ENCODE peak calls at places on chromosomes 13 and 19, in four cellular contexts. V is HL-60, Y is H1, P is SK-N-SH. B is an unnamed sample.

GRCh38 chr13:21673592-21674270 is 2.9 kb downstream of the FGF9 start:
- DNase-seq in V (no peak), Y (no peak), P (peak; percentile 83), B (no peak)

GRCh38 chr13:53074119-53074518 is 45.5 kb downstream of the OLFM4 start:
- DNase-seq in V (no peak), Y (no peak), P (peak; percentile 61), B (no peak)

GRCh38 chr19:13850910-13851753 is 25.8 kb upstream of the NANOS3 start:
- DNase-seq in V (no peak), Y (no peak), P (peak; percentile 42), B (peak; percentile 91)

GRCh38 chr13:45447050-45447661 is 17.6 kb upstream of the COG3 start:
- DNase-seq in V (no peak), Y (no peak), P (no peak), B (peak; percentile 99)

GRCh38 chr19:31312004-31312403 is 37.2 kb downstream of the TSHZ3 start:
- DNase-seq in V (peak; percentile 79), Y (no peak), P (no peak), B (no peak)

GRCh38 chr19:17948474-17948966 is 15.7 kb downstream of the CCDC124 start:
- DNase-seq in V (no peak), Y (no peak), P (no peak), B (no peak)

GRCh38 chr19:900302-901111 is 7.2 kb downstream of the RNU6-9 start:
- DNase-seq in V (no peak), Y (no peak), P (peak; percentile 87), B (no peak)

GRCh38 chr19:13758795-13759194 is 5.5 kb upstream of the MRI1 start:
- DNase-seq in V (no peak), Y (no peak), P (no peak), B (no peak)

GRCh38 chr19:45001087-45001739 is at the start of gene RELB:
- DNase-seq in V (peak; percentile 89), Y (peak; percentile 47), P (peak; percentile 99), B (peak; percentile 73)

GRCh38 chr13:67100723-67101122 is 129.4 kb downstream of the PCDH9 start:
- DNase-seq in V (no peak), Y (no peak), P (no peak), B (no peak)

GRCh38 chr13:48230541-48230940 is 2.5 kb upstream of the ITM2B start:
- DNase-seq in V (no peak), Y (no peak), P (no peak), B (no peak)

GRCh38 chr13:98743377-98743776 is 9.1 kb downstream of the SLC15A1 start:
- DNase-seq in V (no peak), Y (no peak), P (no peak), B (no peak)

GRCh38 chr13:110683203-110683883 is 22.6 kb downstream of the CARS2 start:
- DNase-seq in V (peak; percentile 47), Y (no peak), P (no peak), B (peak; percentile 52)

GRCh38 chr13:29266261-29266660 is 329.2 kb downstream of the SLC7A1 start:
- DNase-seq in V (no peak), Y (no peak), P (no peak), B (no peak)

GRCh38 chr19:29841559-29842367 is 30.0 kb downstream of the CCNE1 start:
- DNase-seq in V (no peak), Y (no peak), P (peak; percentile 56), B (peak; percentile 91)

GRCh38 chr19:14432817-14433453 is at the start of gene PKN1:
- DNase-seq in V (no peak), Y (no peak), P (peak; percentile 95), B (no peak)

GRCh38 chr13:99948907-99949656 is 22.5 kb downstream of the ZIC5 start:
- DNase-seq in V (no peak), Y (no peak), P (no peak), B (no peak)

GRCh38 chr13:38417727-38418126 is 68.1 kb downstream of the UFM1 start:
- DNase-seq in V (peak; percentile 14), Y (no peak), P (peak; percentile 14), B (peak; percentile 8)

GRCh38 chr19:44677019-44677809 is 5.9 kb downstream of the CEACAM19 start:
- DNase-seq in V (peak; percentile 52), Y (no peak), P (peak; percentile 53), B (no peak)

GRCh38 chr19:23867895-23868294 is 46.8 kb upstream of the ZNF726 start:
- DNase-seq in V (no peak), Y (no peak), P (peak; percentile 8), B (no peak)

GRCh38 chr13:104580931-104581330 is 1514.7 kb upstream of the SLC10A2 start:
- DNase-seq in V (no peak), Y (no peak), P (no peak), B (no peak)

GRCh38 chr19:12938536-12939291 is at the start of gene CALR:
- DNase-seq in V (no peak), Y (no peak), P (no peak), B (no peak)

GRCh38 chr13:102312841-102313240 is 89.0 kb downstream of the FGF14 start:
- DNase-seq in V (no peak), Y (no peak), P (no peak), B (no peak)

GRCh38 chr19:1396019-1396767 is 5.1 kb downstream of the GAMT start:
- DNase-seq in V (no peak), Y (no peak), P (no peak), B (no peak)

GRCh38 chr19:34141036-34141435 is 31.3 kb upstream of the LSM14A start:
- DNase-seq in V (no peak), Y (no peak), P (no peak), B (no peak)

GRCh38 chr13:110565296-110565695 is 3.8 kb upstream of the RAB20 start:
- DNase-seq in V (no peak), Y (no peak), P (no peak), B (no peak)

GRCh38 chr13:43303040-43303729 is 279.8 kb downstream of the DNAJC15 start:
- DNase-seq in V (peak; percentile 3), Y (peak; percentile 38), P (peak; percentile 79), B (peak; percentile 12)

GRCh38 chr13:105426454-105426853 is 1109.0 kb downstream of the EFNB2 start:
- DNase-seq in V (no peak), Y (no peak), P (no peak), B (no peak)

GRCh38 chr13:57638147-57638890 is 6.8 kb downstream of the PCDH17 start:
- DNase-seq in V (no peak), Y (no peak), P (no peak), B (no peak)

GRCh38 chr13:70623260-70623659 is 515.0 kb upstream of the KLHL1 start:
- DNase-seq in V (no peak), Y (no peak), P (peak; percentile 12), B (no peak)
- TF ChIP-seq GABPA in V (no peak), Y (no peak), P (no peak), B (no peak)

GRCh38 chr13:94537740-94538630 is 58.0 kb downstream of the TGDS start:
- DNase-seq in V (no peak), Y (no peak), P (no peak), B (no peak)
- TF ChIP-seq GABPA in V (no peak), Y (no peak), P (no peak), B (no peak)

GRCh38 chr13:78764665-78765064 is 105.7 kb upstream of the OBI1 start:
- DNase-seq in V (no peak), Y (no peak), P (no peak), B (no peak)
- TF ChIP-seq GABPA in V (no peak), Y (no peak), P (no peak), B (no peak)

GRCh38 chr13:49498211-49498610 is 2.5 kb downstream of the PHF11 start:
- DNase-seq in V (no peak), Y (no peak), P (no peak), B (no peak)
- TF ChIP-seq GABPA in V (no peak), Y (no peak), P (no peak), B (no peak)

DNA sequence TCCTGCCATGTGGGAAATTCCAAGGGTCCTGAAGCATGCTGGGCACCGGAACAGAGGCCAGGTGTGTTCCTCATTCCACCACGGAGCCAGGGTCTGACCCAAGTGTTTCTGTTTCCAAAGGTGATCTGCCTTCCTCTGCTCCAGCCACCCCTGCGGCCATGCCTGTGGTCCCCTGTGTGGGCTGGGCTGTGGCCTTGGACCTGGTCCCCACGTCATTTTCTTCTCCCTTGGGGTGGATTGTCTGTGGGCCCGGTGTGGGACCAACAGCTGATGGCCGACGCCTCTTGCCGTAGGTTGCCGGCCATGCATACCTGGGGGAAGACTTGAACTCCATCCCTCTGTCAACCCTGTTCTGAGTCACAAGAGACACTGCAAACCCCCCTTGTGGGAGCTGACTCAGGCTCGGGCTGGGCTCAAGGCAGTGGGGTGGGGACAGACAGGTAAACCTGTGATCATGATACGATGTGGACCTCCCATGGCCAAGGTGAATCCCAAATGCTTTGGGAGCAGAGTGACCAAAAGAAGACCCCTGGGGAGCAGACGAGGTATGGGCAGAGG is 35.0 kb downstream of the ATP11A start:
- DNase-seq in V (no peak), Y (no peak), P (no peak), B (no peak)
- TF ChIP-seq GABPA in V (no peak), Y (no peak), P (no peak), B (no peak)

GRCh38 chr13:35794734-35795389 is 318.4 kb upstream of the MAB21L1 start:
- DNase-seq in V (no peak), Y (no peak), P (no peak), B (no peak)
- TF ChIP-seq GABPA in V (no peak), Y (no peak), P (no peak), B (no peak)

GRCh38 chr13:113668491-113668971 is 1.5 kb downstream of the GRK1 start:
- DNase-seq in V (no peak), Y (no peak), P (no peak), B (no peak)
- TF ChIP-seq GABPA in V (no peak), Y (no peak), P (no peak), B (no peak)

DNA sequence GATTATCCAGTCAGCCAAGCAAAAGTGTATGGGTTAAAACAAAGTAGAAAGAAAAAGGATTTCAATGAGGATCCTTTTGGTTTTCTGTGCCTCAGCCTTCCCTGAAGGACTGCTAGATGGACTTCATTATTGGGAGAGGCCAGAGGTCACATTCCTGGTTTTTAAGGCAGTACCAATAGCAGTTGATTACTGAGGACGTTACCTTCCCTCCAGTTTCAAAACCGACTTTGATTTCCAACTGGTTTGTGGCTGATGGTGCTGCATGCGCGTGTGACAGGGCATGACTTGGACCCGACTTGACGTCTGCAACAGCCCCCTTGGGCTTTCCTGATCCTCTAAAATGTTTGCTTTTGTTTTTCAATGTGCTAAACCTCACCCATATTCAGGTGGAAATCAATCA is 314.3 kb upstream of the ARGLU1 start:
- DNase-seq in V (no peak), Y (no peak), P (no peak), B (no peak)
- TF ChIP-seq GABPA in V (no peak), Y (no peak), P (no peak), B (no peak)

DNA sequence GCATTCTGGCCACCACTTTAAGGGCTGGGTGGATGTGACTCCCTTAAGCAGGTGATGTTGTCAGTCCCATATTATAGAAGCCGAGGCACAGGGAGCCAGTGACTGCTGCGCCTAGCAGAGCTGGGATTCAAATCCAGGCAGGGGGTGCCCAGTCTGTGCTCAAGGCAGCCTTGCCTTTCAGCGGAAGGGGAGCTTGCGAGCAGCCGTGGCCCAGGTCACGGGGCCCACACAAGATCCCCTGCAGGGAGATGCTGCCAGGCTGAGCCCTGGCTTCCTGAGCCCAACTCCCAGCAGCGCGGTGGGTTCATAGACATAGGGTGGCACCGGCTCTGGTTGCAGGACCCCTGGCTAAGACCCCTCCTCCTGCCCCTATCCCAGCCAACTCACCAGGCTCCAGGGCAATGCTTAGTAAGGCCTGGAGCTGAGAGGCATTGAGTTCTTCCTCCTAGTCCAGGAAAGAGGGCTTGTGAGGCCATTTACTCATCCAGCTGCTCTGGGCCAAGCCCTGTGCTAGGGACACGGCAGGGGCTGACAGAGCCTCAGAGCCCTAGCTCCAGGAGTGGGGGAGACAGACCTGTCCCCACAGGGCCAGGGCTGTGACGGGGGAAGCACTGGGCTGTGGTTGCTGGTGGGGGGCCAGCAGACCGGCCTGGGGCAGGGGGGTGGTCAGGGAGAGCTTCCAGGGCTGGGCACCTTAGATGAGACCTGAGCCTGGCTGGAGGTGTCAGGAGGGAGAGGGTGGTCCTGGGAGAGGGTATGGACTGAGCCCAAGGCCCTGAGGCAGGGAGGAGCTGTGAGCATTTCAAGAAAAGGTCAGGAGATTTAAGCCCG is 9.6 kb downstream of the CAPN12 start:
- DNase-seq in V (peak; percentile 55), Y (no peak), P (no peak), B (no peak)
- TF ChIP-seq GABPA in V (no peak), Y (no peak), P (no peak), B (no peak)